ENCODE peak calls at places on chromosomes 16 and 17, in eight cellular contexts. Q, E, B, N, X, C, M and H are unnamed samples.

GRCh38 chr17:19470529-19471261 is 59.7 kb downstream of the RNF112 start:
- DNase-seq in E (no peak), C (no peak), B (no peak), Q (peak; percentile 85), M (peak; percentile 67), N (peak; percentile 12), X (peak; percentile 67), H (no peak)

GRCh38 chr16:25135239-25135878 is 23.8 kb downstream of the LCMT1 start:
- DNase-seq in M (no peak), Q (no peak), B (no peak), C (peak; percentile 20), E (peak; percentile 14), X (peak; percentile 44), N (peak; percentile 83), H (no peak)

GRCh38 chr16:4105848-4106247 is 10.4 kb downstream of the ADCY9 start:
- DNase-seq in B (no peak), M (no peak), E (no peak), Q (no peak), C (no peak), N (no peak), X (no peak), H (no peak)

GRCh38 chr16:15811778-15812750 is 44.8 kb downstream of the MYH11 start:
- DNase-seq in C (peak; percentile 98), Q (no peak), M (no peak), B (no peak), E (no peak), N (peak; percentile 96), X (peak; percentile 95), H (no peak)

GRCh38 chr17:78993981-78994671 is 14.4 kb upstream of the LGALS3BP start:
- DNase-seq in C (no peak), E (no peak), X (no peak), B (no peak), N (no peak), M (peak; percentile 7), Q (peak; percentile 9), H (peak; percentile 28)

GRCh38 chr17:80352991-80353665 is 61.8 kb upstream of the ENDOV start:
- DNase-seq in E (no peak), X (no peak), M (no peak), B (no peak), N (no peak), C (no peak), Q (no peak), H (no peak)

GRCh38 chr16:17024514-17024913 is 446.2 kb downstream of the XYLT1 start:
- DNase-seq in M (no peak), Q (no peak), N (no peak), B (no peak), X (no peak), E (no peak), C (no peak), H (no peak)

GRCh38 chr17:34365340-34365739 is 2.3 kb upstream of the CCL1 start:
- DNase-seq in B (peak; percentile 94), Q (no peak), C (no peak), X (no peak), N (no peak), M (no peak), E (no peak), H (no peak)

GRCh38 chr16:48117217-48118105 is 38.3 kb downstream of the ABCC12 start:
- DNase-seq in M (no peak), X (peak; percentile 34), N (no peak), C (no peak), B (peak; percentile 71), E (peak; percentile 83), Q (no peak), H (peak; percentile 89)

GRCh38 chr16:24568392-24568791 is 29.0 kb downstream of the RBBP6 start:
- DNase-seq in B (no peak), X (peak; percentile 46), Q (no peak), N (no peak), M (no peak), C (no peak), E (peak; percentile 55), H (no peak)

GRCh38 chr17:57986841-57987581 is 1.0 kb downstream of the VEZF1 start:
- DNase-seq in X (peak; percentile 75), M (no peak), C (peak; percentile 48), N (peak; percentile 59), Q (peak; percentile 52), E (peak; percentile 73), B (no peak), H (no peak)

GRCh38 chr17:48997827-48998556 is 807 bp downstream of the IGF2BP1 start:
- DNase-seq in C (no peak), E (peak; percentile 66), X (no peak), Q (no peak), B (peak; percentile 35), M (no peak), N (no peak), H (no peak)

GRCh38 chr16:71348262-71349085 is 10.0 kb upstream of the CALB2 start:
- DNase-seq in Q (no peak), B (no peak), E (no peak), M (no peak), N (no peak), X (no peak), C (no peak), H (no peak)

DNA sequence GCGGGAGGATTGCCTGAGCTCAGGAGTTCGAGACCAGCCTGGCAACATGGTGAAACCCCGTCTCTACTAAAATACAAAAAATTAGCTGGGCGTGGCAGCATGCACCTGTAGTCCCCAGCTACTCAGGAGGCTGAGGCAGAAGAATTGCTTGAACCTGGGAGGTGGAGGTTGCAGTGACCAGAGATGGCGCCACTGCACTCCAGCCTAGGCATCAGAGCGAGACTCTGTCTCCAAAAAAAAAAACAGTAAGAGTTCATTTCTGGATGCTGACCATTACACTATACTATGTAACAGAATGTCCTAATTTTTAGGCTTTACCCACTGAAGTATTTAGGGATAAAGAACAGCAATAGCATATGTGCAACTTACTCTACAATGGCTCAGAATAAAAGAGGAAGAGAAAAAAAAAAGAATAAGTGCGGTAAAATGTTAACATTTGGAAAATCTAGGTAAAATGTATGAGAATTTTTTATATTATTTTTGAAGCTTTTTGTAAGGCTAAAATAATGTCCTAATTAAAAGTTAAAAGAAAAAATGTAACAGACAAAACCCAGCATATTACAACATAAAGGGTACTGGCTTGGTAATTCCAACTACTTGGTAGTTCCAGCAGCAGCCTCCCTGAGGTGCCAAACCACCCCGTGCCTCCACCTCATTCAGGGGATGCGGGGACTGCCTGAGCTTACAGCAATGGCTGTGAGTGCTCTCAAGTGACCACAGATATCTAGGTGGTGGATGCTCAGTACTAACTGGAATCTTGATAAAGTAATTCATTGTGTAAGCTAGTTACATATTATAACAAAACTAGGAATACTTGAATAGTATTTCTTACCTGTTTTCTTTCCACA is 10.9 kb downstream of the COPS3 start:
- DNase-seq in M (no peak), B (peak; percentile 17), E (no peak), N (no peak), X (no peak), C (no peak), Q (no peak), H (no peak)
- TF ChIP-seq CTCF in M (no peak), B (peak; percentile 75), E (peak; percentile 42), N (peak; percentile 55), X (peak; percentile 18), C (peak; percentile 46), Q (no peak), H (peak; percentile 30)

GRCh38 chr17:56158344-56158743 is 5.1 kb downstream of the ANKFN1 start:
- DNase-seq in C (no peak), B (no peak), M (no peak), N (no peak), Q (no peak), E (no peak), X (no peak), H (no peak)
- TF ChIP-seq CTCF in C (no peak), B (no peak), M (no peak), N (no peak), Q (no peak), E (no peak), X (no peak), H (no peak)

GRCh38 chr16:30615358-30616076 is 5.3 kb upstream of the ZNF689 start:
- DNase-seq in M (no peak), X (peak; percentile 12), E (peak; percentile 81), B (peak; percentile 77), Q (no peak), C (no peak), N (no peak), H (peak; percentile 69)
- TF ChIP-seq CTCF in M (peak; percentile 37), X (peak; percentile 43), E (peak; percentile 93), B (peak; percentile 84), Q (no peak), C (peak; percentile 70), N (peak; percentile 78), H (peak; percentile 79)

GRCh38 chr17:29008591-29008990 is 2.8 kb upstream of the SEZ6 start:
- DNase-seq in C (no peak), B (no peak), X (no peak), E (no peak), N (no peak), Q (no peak), M (no peak), H (no peak)

GRCh38 chr17:29007456-29008455 is 1.9 kb upstream of the SEZ6 start:
- DNase-seq in E (no peak), N (peak; percentile 54), X (peak; percentile 15), M (no peak), C (peak; percentile 63), Q (no peak), B (no peak), H (no peak)

GRCh38 chr17:29004081-29004692 is 1.6 kb downstream of the SEZ6 start:
- DNase-seq in N (peak; percentile 4), E (no peak), B (no peak), M (no peak), C (no peak), X (peak; percentile 17), Q (no peak), H (no peak)

GRCh38 chr17:29005562-29005887 is 308 bp downstream of the SEZ6 start:
- DNase-seq in Q (no peak), E (no peak), C (no peak), N (no peak), B (no peak), X (no peak), M (no peak), H (no peak)

DNA sequence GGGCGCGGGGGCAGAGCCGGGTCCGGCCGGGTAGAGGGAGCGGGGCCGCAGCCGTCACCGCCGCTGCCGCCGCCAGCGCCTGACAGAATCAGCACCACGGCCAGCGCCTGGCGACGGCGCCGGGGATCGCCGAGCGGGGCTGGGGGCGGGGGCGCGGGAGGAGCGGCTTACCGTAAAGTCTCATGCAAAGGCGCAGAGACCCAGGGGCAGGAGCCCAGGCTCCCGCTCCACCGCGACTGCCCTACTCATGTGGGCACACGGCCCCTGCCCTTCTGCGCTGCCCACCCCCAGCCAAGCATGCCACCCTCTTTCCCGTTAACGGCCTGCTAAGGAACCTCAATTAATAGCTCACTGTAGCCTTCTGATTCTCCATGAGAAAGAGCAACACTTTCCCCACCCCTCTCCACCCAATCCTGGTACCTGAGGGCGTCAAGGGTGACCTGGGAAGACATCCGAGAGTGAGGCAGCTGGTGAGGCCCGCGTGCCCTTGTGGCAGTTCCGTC is at the start of gene SEZ6:
- DNase-seq in Q (peak; percentile 63), M (no peak), B (peak; percentile 44), C (peak; percentile 14), N (no peak), E (peak; percentile 87), X (peak; percentile 47), H (peak; percentile 89)
- TF ChIP-seq CTCF in Q (no peak), M (peak; percentile 21), B (no peak), C (no peak), N (no peak), E (no peak), X (no peak), H (no peak)

GRCh38 chr16:88523381-88524159 is 46.6 kb upstream of the ZC3H18 start:
- DNase-seq in C (no peak), N (no peak), E (no peak), B (no peak), Q (no peak), M (no peak), X (no peak), H (no peak)
- TF ChIP-seq CTCF in C (no peak), N (no peak), E (no peak), B (no peak), Q (no peak), M (no peak), X (no peak), H (no peak)